ENCODE peak calls at places on chromosome 12, in six cellular contexts. One of them, this sample, is unnamed. For H3K27me3 and H3K36me3, the result is how much of the 10 kb centered on the place peaks cover.

GRCh38 chr12:96401061-96401871 is 1.0 kb upstream of the CDK17 start:
- DNase-seq in neural progenitor cell: peak
- DNase-seq in astrocyte: peak
- DNase-seq in GM23248: peak
- DNase-seq in left lung: no peak
- DNase-seq in mammary epithelial cell: peak
- DNase-seq in this sample: peak

GRCh38 chr12:1533205-1533601 is 61.2 kb downstream of the FBXL14 start:
- DNase-seq in neural progenitor cell: no peak
- DNase-seq in astrocyte: peak
- DNase-seq in GM23248: peak
- DNase-seq in left lung: no peak
- DNase-seq in mammary epithelial cell: no peak
- DNase-seq in this sample: no peak

GRCh38 chr12:95848575-95849388 is 10.0 kb upstream of the SNRPF start:
- DNase-seq in neural progenitor cell: peak
- DNase-seq in astrocyte: no peak
- DNase-seq in GM23248: peak
- DNase-seq in left lung: no peak
- DNase-seq in mammary epithelial cell: peak
- DNase-seq in this sample: peak

GRCh38 chr12:49292729-49293055 is 2.3 kb upstream of the PRPH start:
- DNase-seq in neural progenitor cell: no peak
- DNase-seq in astrocyte: no peak
- DNase-seq in GM23248: no peak
- DNase-seq in left lung: no peak
- DNase-seq in mammary epithelial cell: no peak
- DNase-seq in this sample: no peak

GRCh38 chr12:100414756-100415155 is 57.9 kb downstream of the SLC17A8 start:
- DNase-seq in neural progenitor cell: no peak
- DNase-seq in astrocyte: no peak
- DNase-seq in GM23248: no peak
- DNase-seq in left lung: no peak
- DNase-seq in mammary epithelial cell: no peak
- DNase-seq in this sample: no peak

GRCh38 chr12:5442251-5443006 is 10.5 kb downstream of the NTF3 start:
- DNase-seq in neural progenitor cell: peak
- DNase-seq in astrocyte: peak
- DNase-seq in GM23248: peak
- DNase-seq in left lung: no peak
- DNase-seq in mammary epithelial cell: peak
- DNase-seq in this sample: no peak

GRCh38 chr12:50751921-50752721 is 11.8 kb upstream of the ATF1 start:
- DNase-seq in neural progenitor cell: no peak
- DNase-seq in astrocyte: peak
- DNase-seq in GM23248: peak
- DNase-seq in left lung: no peak
- DNase-seq in mammary epithelial cell: peak
- DNase-seq in this sample: no peak

GRCh38 chr12:52057614-52057939 is 6.3 kb downstream of the NR4A1 start:
- DNase-seq in neural progenitor cell: no peak
- DNase-seq in astrocyte: no peak
- DNase-seq in GM23248: no peak
- DNase-seq in left lung: no peak
- DNase-seq in mammary epithelial cell: no peak
- DNase-seq in this sample: no peak

GRCh38 chr12:117622087-117622486 is 260.7 kb upstream of the NOS1 start:
- DNase-seq in neural progenitor cell: no peak
- DNase-seq in astrocyte: no peak
- DNase-seq in GM23248: peak
- DNase-seq in left lung: no peak
- DNase-seq in mammary epithelial cell: no peak
- DNase-seq in this sample: no peak

GRCh38 chr12:67592228-67593011 is 56.1 kb upstream of the DYRK2 start:
- DNase-seq in neural progenitor cell: no peak
- DNase-seq in astrocyte: peak
- DNase-seq in GM23248: peak
- DNase-seq in left lung: no peak
- DNase-seq in mammary epithelial cell: peak
- DNase-seq in this sample: peak

GRCh38 chr12:1583421-1584078 is 10.8 kb downstream of the FBXL14 start:
- DNase-seq in neural progenitor cell: peak
- DNase-seq in astrocyte: peak
- DNase-seq in GM23248: peak
- DNase-seq in left lung: no peak
- DNase-seq in mammary epithelial cell: peak
- DNase-seq in this sample: no peak

GRCh38 chr12:23168459-23168858 is 543.5 kb downstream of the ETNK1 start:
- DNase-seq in neural progenitor cell: no peak
- DNase-seq in astrocyte: no peak
- DNase-seq in GM23248: no peak
- DNase-seq in left lung: no peak
- DNase-seq in mammary epithelial cell: no peak
- DNase-seq in this sample: no peak

GRCh38 chr12:59113831-59114273 is 193.5 kb upstream of the LRIG3 start:
- DNase-seq in neural progenitor cell: peak
- DNase-seq in astrocyte: peak
- DNase-seq in GM23248: peak
- DNase-seq in left lung: peak
- DNase-seq in mammary epithelial cell: peak
- DNase-seq in this sample: peak

GRCh38 chr12:130714591-130715149 is 1.4 kb downstream of the RIMBP2 start:
- DNase-seq in neural progenitor cell: peak
- DNase-seq in astrocyte: no peak
- DNase-seq in GM23248: no peak
- DNase-seq in left lung: no peak
- DNase-seq in mammary epithelial cell: no peak
- DNase-seq in this sample: no peak

GRCh38 chr12:69331482-69331845 is 16.7 kb upstream of the LYZ start:
- DNase-seq in neural progenitor cell: no peak
- DNase-seq in astrocyte: no peak
- DNase-seq in GM23248: peak
- DNase-seq in left lung: no peak
- DNase-seq in mammary epithelial cell: no peak
- DNase-seq in this sample: no peak

GRCh38 chr12:79426121-79426520 is 264.6 kb downstream of the PAWR start:
- DNase-seq in neural progenitor cell: no peak
- DNase-seq in astrocyte: peak
- DNase-seq in GM23248: peak
- DNase-seq in left lung: no peak
- DNase-seq in mammary epithelial cell: no peak
- DNase-seq in this sample: no peak

GRCh38 chr12:70154087-70154486 is 89.1 kb upstream of the CNOT2 start:
- DNase-seq in neural progenitor cell: no peak
- DNase-seq in astrocyte: no peak
- DNase-seq in GM23248: peak
- DNase-seq in left lung: no peak
- DNase-seq in mammary epithelial cell: peak
- DNase-seq in this sample: no peak

GRCh38 chr12:76236640-76237039 is 111.6 kb downstream of the BBS10 start:
- DNase-seq in neural progenitor cell: no peak
- DNase-seq in astrocyte: peak
- DNase-seq in GM23248: peak
- DNase-seq in left lung: no peak
- DNase-seq in mammary epithelial cell: peak
- DNase-seq in this sample: peak

GRCh38 chr12:77842430-77842829 is 11.7 kb downstream of the NAV3 start:
- DNase-seq in neural progenitor cell: no peak
- DNase-seq in astrocyte: peak
- DNase-seq in GM23248: no peak
- DNase-seq in left lung: no peak
- DNase-seq in mammary epithelial cell: peak
- DNase-seq in this sample: no peak

GRCh38 chr12:15982071-15982470 is 70.9 kb downstream of the DERA start:
- DNase-seq in neural progenitor cell: no peak
- DNase-seq in astrocyte: peak
- DNase-seq in GM23248: peak
- DNase-seq in left lung: no peak
- DNase-seq in mammary epithelial cell: no peak
- DNase-seq in this sample: no peak

DNA sequence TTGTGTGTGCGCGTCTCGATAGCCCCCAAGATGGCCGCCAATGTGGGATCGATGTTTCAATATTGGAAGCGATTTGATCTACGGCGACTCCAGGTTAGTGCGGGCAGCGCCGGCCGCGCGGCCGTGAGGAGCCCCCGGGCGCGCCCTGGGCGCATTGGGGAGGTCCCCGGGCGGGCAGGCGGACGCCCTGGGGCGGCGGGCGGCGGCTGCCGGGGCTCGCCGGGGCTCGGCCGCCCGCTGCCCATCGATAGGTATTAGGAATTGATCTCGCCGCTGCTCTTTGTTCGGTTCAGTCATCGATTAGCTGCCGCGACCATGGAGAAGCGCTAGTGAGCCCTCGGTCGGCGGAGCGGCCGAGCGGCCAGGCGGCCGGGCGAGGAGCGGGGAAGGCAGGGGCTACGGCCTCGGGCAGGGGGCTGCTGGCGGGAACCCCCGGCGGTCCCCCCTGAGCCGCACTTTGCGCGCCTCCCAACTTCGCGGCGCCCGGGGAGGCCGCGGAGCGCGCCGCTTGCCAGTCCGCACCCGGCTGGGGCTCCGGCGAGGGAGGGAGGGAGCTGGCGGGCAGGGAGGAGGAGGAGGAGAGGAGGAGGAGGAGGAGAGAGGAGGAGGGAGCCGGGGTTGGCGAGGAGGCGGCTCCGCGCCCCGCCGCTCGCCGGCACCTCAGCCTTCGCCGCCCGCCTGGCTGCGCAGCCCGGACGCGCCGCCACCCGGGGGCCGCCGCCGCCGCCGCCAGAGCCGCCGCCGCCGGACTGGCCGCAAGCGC is 114.0 kb upstream of the MYL2 start:
- DNase-seq in neural progenitor cell: peak
- DNase-seq in astrocyte: no peak
- DNase-seq in GM23248: peak
- DNase-seq in left lung: no peak
- DNase-seq in mammary epithelial cell: peak
- DNase-seq in this sample: no peak
- H3K4me3 ChIP-seq in neural progenitor cell: peak
- H3K4me3 ChIP-seq in astrocyte: no peak
- H3K4me3 ChIP-seq in GM23248: no peak
- H3K4me3 ChIP-seq in left lung: no peak
- H3K4me3 ChIP-seq in mammary epithelial cell: no peak
- H3K4me3 ChIP-seq in this sample: no peak

DNA sequence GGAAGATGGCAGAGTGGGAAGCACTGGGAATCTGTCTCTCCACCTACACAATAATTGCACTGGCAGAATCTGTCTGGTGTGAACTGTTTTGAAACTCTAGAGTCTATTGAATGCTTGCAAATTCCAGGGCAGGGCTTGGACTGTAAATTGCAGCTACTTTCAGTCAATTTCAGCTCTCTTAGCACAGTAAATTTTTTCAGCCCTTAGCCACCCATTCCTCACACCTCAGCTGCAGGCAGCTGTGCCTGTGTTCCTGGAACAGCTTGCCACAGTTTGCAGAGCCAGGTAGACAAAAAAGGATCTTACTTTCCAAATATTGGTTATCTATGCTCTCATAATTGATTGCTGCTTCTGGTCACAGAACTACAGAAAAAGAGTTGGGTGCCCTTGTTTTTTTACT is 33.4 kb upstream of the MMP19 start:
- DNase-seq in neural progenitor cell: no peak
- DNase-seq in astrocyte: no peak
- DNase-seq in GM23248: no peak
- DNase-seq in left lung: no peak
- DNase-seq in mammary epithelial cell: no peak
- DNase-seq in this sample: no peak
- H3K27me3 ChIP-seq in neural progenitor cell: under half
- H3K27me3 ChIP-seq in astrocyte: under half
- H3K27me3 ChIP-seq in GM23248: under half
- H3K27me3 ChIP-seq in left lung: under half
- H3K27me3 ChIP-seq in mammary epithelial cell: under half
- H3K27me3 ChIP-seq in this sample: under half

GRCh38 chr12:131910302-131911110 is 16.1 kb downstream of the ULK1 start:
- DNase-seq in neural progenitor cell: no peak
- DNase-seq in astrocyte: no peak
- DNase-seq in GM23248: no peak
- DNase-seq in left lung: peak
- DNase-seq in mammary epithelial cell: no peak
- DNase-seq in this sample: no peak

GRCh38 chr12:131911851-131912525 is 17.1 kb upstream of the PUS1 start:
- DNase-seq in neural progenitor cell: no peak
- DNase-seq in astrocyte: no peak
- DNase-seq in GM23248: no peak
- DNase-seq in left lung: peak
- DNase-seq in mammary epithelial cell: no peak
- DNase-seq in this sample: no peak

GRCh38 chr12:131909596-131910219 is 15.3 kb downstream of the ULK1 start:
- DNase-seq in neural progenitor cell: no peak
- DNase-seq in astrocyte: no peak
- DNase-seq in GM23248: no peak
- DNase-seq in left lung: peak
- DNase-seq in mammary epithelial cell: no peak
- DNase-seq in this sample: no peak

GRCh38 chr12:131912526-131913274 is 16.4 kb upstream of the PUS1 start:
- DNase-seq in neural progenitor cell: no peak
- DNase-seq in astrocyte: peak
- DNase-seq in GM23248: peak
- DNase-seq in left lung: peak
- DNase-seq in mammary epithelial cell: peak
- DNase-seq in this sample: no peak

GRCh38 chr12:131911251-131911650 is 16.8 kb downstream of the ULK1 start:
- DNase-seq in neural progenitor cell: no peak
- DNase-seq in astrocyte: no peak
- DNase-seq in GM23248: no peak
- DNase-seq in left lung: no peak
- DNase-seq in mammary epithelial cell: no peak
- DNase-seq in this sample: no peak
- H3K36me3 ChIP-seq in neural progenitor cell: under half
- H3K36me3 ChIP-seq in astrocyte: under half
- H3K36me3 ChIP-seq in GM23248: under half
- H3K36me3 ChIP-seq in left lung: under half
- H3K36me3 ChIP-seq in mammary epithelial cell: under half
- H3K36me3 ChIP-seq in this sample: under half

DNA sequence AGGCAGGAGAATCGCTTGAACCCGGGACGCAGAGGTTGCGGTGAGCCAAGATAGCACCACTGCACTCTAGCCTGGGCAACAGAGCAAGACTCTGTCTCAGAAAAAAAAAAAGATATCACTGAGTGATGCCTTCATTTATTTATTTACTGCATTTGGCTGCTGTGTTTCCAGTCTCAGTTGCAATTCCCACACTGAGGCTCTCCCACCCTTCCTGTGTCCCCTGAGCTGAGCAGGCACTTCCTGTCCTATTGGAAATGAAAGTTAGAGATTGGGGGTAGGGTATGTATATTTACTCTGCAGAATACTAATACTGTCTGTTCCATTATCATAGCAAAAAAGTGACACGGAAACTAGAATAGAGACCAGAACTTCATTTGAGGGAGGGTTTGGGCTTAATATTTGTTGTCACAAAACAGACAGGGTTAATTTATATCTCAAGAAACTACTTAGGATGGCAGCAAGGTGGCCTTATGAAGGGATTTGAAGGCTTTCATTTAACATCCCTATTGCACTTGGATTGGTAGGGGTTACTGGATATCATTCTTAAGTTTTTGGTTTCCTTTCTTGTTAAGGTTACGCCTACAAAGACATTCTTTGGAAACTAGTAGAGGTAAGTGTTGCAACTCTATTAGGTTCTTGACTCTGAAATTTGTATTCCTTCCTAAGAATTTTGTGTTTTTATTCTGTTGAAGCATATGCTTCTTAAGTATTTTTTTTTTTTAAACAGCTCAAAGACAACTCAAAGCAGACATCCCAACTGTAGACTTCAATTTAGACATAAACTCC is 1.4 kb upstream of the RBMS2 start:
- DNase-seq in neural progenitor cell: no peak
- DNase-seq in astrocyte: no peak
- DNase-seq in GM23248: peak
- DNase-seq in left lung: no peak
- DNase-seq in mammary epithelial cell: no peak
- DNase-seq in this sample: no peak
- H3K4me3 ChIP-seq in neural progenitor cell: no peak
- H3K4me3 ChIP-seq in astrocyte: no peak
- H3K4me3 ChIP-seq in GM23248: peak
- H3K4me3 ChIP-seq in left lung: no peak
- H3K4me3 ChIP-seq in mammary epithelial cell: no peak
- H3K4me3 ChIP-seq in this sample: no peak